ENCODE peak calls at places on chromosomes 11 and 22, in four cellular contexts. F, D, S and W are unnamed samples.

GRCh38 chr11:57363681-57364080 is 17.3 kb downstream of the PRG3 start:
- DNase-seq in D (no peak), F (no peak), S (no peak), W (no peak)

GRCh38 chr22:41535244-41535643 is 9.0 kb downstream of the POLR3H start:
- DNase-seq in F (no peak), S (no peak), D (peak; percentile 44), W (no peak)

GRCh38 chr11:32052218-32052617 is 38.7 kb upstream of the RCN1 start:
- DNase-seq in S (peak; percentile 12), D (peak; percentile 64), F (no peak), W (peak; percentile 15)

GRCh38 chr11:65661599-65662246 is 993 bp downstream of the RELA start:
- DNase-seq in S (no peak), D (no peak), F (no peak), W (no peak)

GRCh38 chr11:94111241-94111640 is 17.4 kb upstream of the PANX1 start:
- DNase-seq in F (no peak), D (no peak), S (no peak), W (no peak)

GRCh38 chr11:87266751-87267150 is 229.0 kb downstream of the TMEM135 start:
- DNase-seq in F (no peak), S (no peak), D (peak; percentile 56), W (no peak)

GRCh38 chr11:130622126-130622525 is 173.7 kb downstream of the ADAMTS15 start:
- DNase-seq in F (no peak), S (no peak), D (no peak), W (no peak)

GRCh38 chr11:13891911-13892310 is 70.6 kb upstream of the SPON1 start:
- DNase-seq in S (no peak), D (no peak), F (no peak), W (no peak)

GRCh38 chr22:41555325-41555724 is 5.5 kb upstream of the CSDC2 start:
- DNase-seq in F (no peak), S (no peak), D (no peak), W (no peak)

GRCh38 chr22:38239101-38239761 is 33.6 kb downstream of the TMEM184B start:
- DNase-seq in S (no peak), D (no peak), F (no peak), W (no peak)

GRCh38 chr22:22925795-22926358 is 38.3 kb downstream of the IGLL5 start:
- DNase-seq in S (no peak), F (no peak), D (no peak), W (no peak)

GRCh38 chr11:19200410-19201201 is 1.2 kb downstream of the CSRP3 start:
- DNase-seq in S (no peak), D (no peak), F (no peak), W (no peak)

GRCh38 chr11:63510360-63511130 is 4.7 kb downstream of the LGALS12 start:
- DNase-seq in F (no peak), D (no peak), S (no peak), W (no peak)

GRCh38 chr22:49962751-49963646 is 2.4 kb downstream of the PIM3 start:
- DNase-seq in F (no peak), S (no peak), D (no peak), W (no peak)

GRCh38 chr11:114774599-114775365 is 96.5 kb downstream of the NXPE2 start:
- DNase-seq in F (no peak), S (no peak), D (peak; percentile 72), W (peak; percentile 24)

GRCh38 chr11:17722000-17722643 is 2.8 kb downstream of the MYOD1 start:
- DNase-seq in D (peak; percentile 19), F (no peak), S (no peak), W (no peak)

GRCh38 chr11:117146521-117146920 is 2.4 kb downstream of the PAFAH1B2 start:
- DNase-seq in F (no peak), S (no peak), D (no peak), W (no peak)

GRCh38 chr22:36806824-36807223 is 10.0 kb downstream of the PVALB start:
- DNase-seq in D (no peak), S (no peak), F (no peak), W (no peak)

GRCh38 chr11:26806209-26806608 is 84.3 kb upstream of the SLC5A12 start:
- DNase-seq in D (no peak), S (no peak), F (no peak), W (no peak)

GRCh38 chr11:118621071-118621815 is 13.8 kb downstream of the PHLDB1 start:
- DNase-seq in S (no peak), D (peak; percentile 89), F (no peak), W (peak; percentile 51)
- TF ChIP-seq POLR2A in S (no peak), D (peak; percentile 65), F (no peak), W (no peak)

GRCh38 chr22:44128961-44129613 is 51.6 kb upstream of the PARVG start:
- DNase-seq in F (no peak), D (no peak), S (no peak), W (no peak)

GRCh38 chr22:44129614-44129976 is 51.1 kb upstream of the PARVG start:
- DNase-seq in D (peak; percentile 12), F (no peak), S (no peak), W (no peak)

GRCh38 chr22:44127353-44127752 is 53.4 kb upstream of the PARVG start:
- DNase-seq in D (no peak), S (no peak), F (no peak), W (no peak)

GRCh38 chr22:44125421-44125820 is 55.3 kb upstream of the PARVG start:
- DNase-seq in D (no peak), F (no peak), S (no peak), W (no peak)

GRCh38 chr22:44126807-44127206 is 53.9 kb upstream of the PARVG start:
- DNase-seq in F (no peak), S (no peak), D (no peak), W (no peak)
- TF ChIP-seq TAF1 in F (no peak), S (no peak), D (no peak), W (no peak)

GRCh38 chr11:576791-577610 is 731 bp downstream of the PHRF1 start:
- DNase-seq in S (no peak), F (no peak), D (no peak), W (no peak)

GRCh38 chr11:574632-575323 is 1.5 kb upstream of the PHRF1 start:
- DNase-seq in S (no peak), F (no peak), D (peak; percentile 37), W (no peak)

GRCh38 chr11:575324-575995 is 810 bp upstream of the PHRF1 start:
- DNase-seq in D (peak; percentile 81), S (peak; percentile 83), F (no peak), W (no peak)

GRCh38 chr11:577611-577894 is 1.3 kb downstream of the PHRF1 start:
- DNase-seq in S (no peak), D (no peak), F (no peak), W (no peak)

DNA sequence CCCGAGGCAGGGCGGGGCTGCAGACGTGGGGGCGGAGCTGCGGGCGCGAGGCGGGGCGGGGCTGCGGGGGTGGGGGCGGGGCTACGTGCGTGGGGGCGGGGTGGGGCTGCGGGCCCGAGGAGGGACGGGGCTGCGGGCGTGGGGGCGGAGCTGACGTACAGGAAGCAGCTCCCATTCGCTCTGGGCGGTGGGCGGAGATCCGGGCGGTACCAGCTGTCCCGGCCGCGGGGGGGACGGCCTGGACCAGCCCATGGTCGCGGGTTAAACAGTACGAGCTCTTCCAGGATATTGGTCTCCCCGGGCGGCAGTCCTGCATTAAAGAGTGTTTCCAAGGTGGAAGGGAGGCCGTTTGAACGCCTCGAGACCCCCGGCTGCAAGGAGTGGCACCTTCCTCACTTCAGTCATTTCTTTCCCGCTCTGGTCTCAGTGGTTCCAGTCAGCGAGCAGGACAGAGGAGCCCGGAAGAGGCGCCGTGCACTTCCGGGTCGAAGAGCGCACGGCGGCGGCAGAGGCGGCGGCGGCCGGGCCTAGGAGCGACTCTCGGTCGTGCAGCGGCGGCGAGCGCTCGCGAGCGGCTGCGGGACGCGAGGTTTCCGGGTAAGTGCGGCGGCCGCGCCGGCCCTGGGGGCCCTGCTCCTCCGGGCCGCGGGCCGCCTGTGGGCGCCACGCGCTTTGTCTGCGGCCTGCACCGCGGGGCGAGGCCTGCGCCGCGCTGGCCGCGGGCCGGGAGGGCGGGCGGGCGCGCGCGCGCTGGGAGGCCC is at the start of gene PHRF1:
- DNase-seq in D (peak; percentile 94), S (peak; percentile 99), F (peak; percentile 66), W (peak; percentile 99)
- TF ChIP-seq POLR2A in D (peak; percentile 73), S (peak; percentile 88), F (peak; percentile 89), W (peak; percentile 83)

GRCh38 chr11:1480555-1481482 is 5.8 kb downstream of the MOB2 start:
- DNase-seq in F (no peak), S (no peak), D (no peak), W (no peak)

GRCh38 chr11:1482581-1483444 is 3.8 kb downstream of the MOB2 start:
- DNase-seq in D (no peak), S (no peak), F (no peak), W (no peak)

GRCh38 chr11:1481483-1481825 is 5.1 kb downstream of the MOB2 start:
- DNase-seq in D (no peak), S (no peak), F (no peak), W (no peak)

GRCh38 chr11:1483445-1483961 is 3.1 kb downstream of the MOB2 start:
- DNase-seq in S (no peak), F (no peak), D (no peak), W (no peak)

DNA sequence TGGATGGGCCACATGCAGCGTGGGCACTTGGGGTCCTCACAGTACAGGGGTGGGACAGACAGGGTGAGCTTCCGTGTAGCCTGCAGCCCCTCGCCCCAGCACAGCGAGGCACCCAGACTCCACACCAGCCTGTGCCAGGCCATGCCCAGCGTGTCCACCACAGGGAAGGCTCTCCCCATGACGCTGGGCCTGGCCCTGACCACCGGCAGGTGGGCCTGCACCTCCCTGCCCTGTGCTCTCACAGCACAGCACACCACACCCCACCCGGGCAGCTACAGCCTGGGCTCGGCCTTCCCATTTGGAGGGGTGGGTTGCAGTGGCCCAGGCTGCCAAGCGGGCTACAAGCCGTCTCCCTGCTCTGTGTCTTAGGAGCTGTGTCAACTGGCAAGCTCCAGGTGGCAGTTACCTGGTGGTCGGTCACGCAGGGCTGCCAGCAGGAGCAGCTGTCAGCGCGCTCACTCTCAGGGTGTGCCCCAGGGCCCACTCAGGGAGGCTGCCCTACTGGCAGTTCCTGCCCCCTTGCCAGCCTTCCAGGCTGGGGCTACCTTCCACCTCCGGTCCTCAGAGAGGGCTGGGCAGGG is 4.6 kb downstream of the MOB2 start:
- DNase-seq in D (no peak), S (no peak), F (no peak), W (no peak)
- TF ChIP-seq TAF1 in D (no peak), S (no peak), F (no peak), W (no peak)

GRCh38 chr11:111734383-111735261 is 31.6 kb downstream of the PPP2R1B start:
- DNase-seq in F (no peak), D (no peak), S (no peak), W (no peak)
- TF ChIP-seq POLR2A in F (no peak), D (no peak), S (no peak), W (no peak)